ENCODE peak calls at places on chromosome 7, in six cellular contexts. B, L, W, H, U and M are unnamed samples.

GRCh38 chr7:151378496-151379192 is 31.2 kb downstream of the WDR86 start:
- DNase-seq in B (no peak), L (no peak), W (no peak), H (no peak), U (no peak), M (no peak)

GRCh38 chr7:5437348-5437892 is 13.8 kb upstream of the TNRC18 start:
- DNase-seq in B (no peak), L (no peak), W (no peak), H (no peak), U (no peak), M (no peak)

GRCh38 chr7:153476166-153476565 is 576.0 kb upstream of the DPP6 start:
- DNase-seq in B (no peak), L (no peak), W (no peak), H (no peak), U (no peak), M (no peak)

GRCh38 chr7:143345428-143345900 is 17.0 kb downstream of the FAM131B start:
- DNase-seq in B (peak; percentile 87), L (peak; percentile 28), W (peak; percentile 71), H (peak; percentile 52), U (peak; percentile 50), M (peak; percentile 33)

GRCh38 chr7:71184136-71184535 is 52.2 kb downstream of the GALNT17 start:
- DNase-seq in B (peak; percentile 65), L (no peak), W (no peak), H (no peak), U (no peak), M (no peak)

GRCh38 chr7:81183326-81183725 is 264.5 kb upstream of the SEMA3C start:
- DNase-seq in B (no peak), L (no peak), W (no peak), H (no peak), U (no peak), M (no peak)

GRCh38 chr7:15417341-15417988 is 144.3 kb downstream of the AGMO start:
- DNase-seq in B (no peak), L (no peak), W (no peak), H (no peak), U (no peak), M (no peak)

GRCh38 chr7:151940048-151940845 is 16.0 kb upstream of the GALNTL5 start:
- DNase-seq in B (no peak), L (peak; percentile 67), W (peak; percentile 57), H (peak; percentile 82), U (peak; percentile 90), M (peak; percentile 84)

GRCh38 chr7:236967-237366 is 44.6 kb downstream of the FAM20C start:
- DNase-seq in B (no peak), L (no peak), W (no peak), H (no peak), U (no peak), M (no peak)

GRCh38 chr7:80134536-80135305 is at the start of gene GNAI1:
- DNase-seq in B (peak; percentile 83), L (peak; percentile 83), W (peak; percentile 98), H (peak; percentile 88), U (peak; percentile 28), M (peak; percentile 70)

GRCh38 chr7:106736508-106737201 is 75.7 kb upstream of the CCDC71L start:
- DNase-seq in B (peak; percentile 38), L (peak; percentile 90), W (peak; percentile 30), H (peak; percentile 85), U (peak; percentile 67), M (peak; percentile 86)

GRCh38 chr7:30912021-30912420 is 368 bp downstream of the AQP1 start:
- DNase-seq in B (no peak), L (no peak), W (no peak), H (no peak), U (no peak), M (no peak)
- H3K4me3 ChIP-seq in B (no peak overlapping the region), L (no peak overlapping the region), W (no peak overlapping the region), H (no peak overlapping the region), U (no peak overlapping the region), M (no peak overlapping the region)

GRCh38 chr7:32694182-32694581 is 197.4 kb downstream of the KBTBD2 start:
- DNase-seq in B (no peak), L (no peak), W (no peak), H (no peak), U (no peak), M (no peak)
- H3K4me3 ChIP-seq in B (no peak overlapping the region), L (no peak overlapping the region), W (no peak overlapping the region), H (no peak overlapping the region), U (no peak overlapping the region), M (no peak overlapping the region)

GRCh38 chr7:2894118-2894940 is 50.2 kb upstream of the GNA12 start:
- DNase-seq in B (no peak), L (no peak), W (no peak), H (no peak), U (no peak), M (no peak)
- H3K4me3 ChIP-seq in B (no peak overlapping the region), L (no peak overlapping the region), W (no peak overlapping the region), H (no peak overlapping the region), U (no peak overlapping the region), M (no peak overlapping the region)

GRCh38 chr7:27113991-27114866 is 11.7 kb upstream of the HOXA2 start:
- DNase-seq in B (peak; percentile 55), L (no peak), W (peak; percentile 52), H (peak; percentile 6), U (no peak), M (no peak)
- H3K4me3 ChIP-seq in B (peak overlapping the region; percentile 53), L (peak overlapping the region; percentile 27), W (no peak overlapping the region), H (no peak overlapping the region), U (no peak overlapping the region), M (peak overlapping the region; percentile 46)

GRCh38 chr7:35971133-35971995 is 170.5 kb downstream of the SEPTIN7 start:
- DNase-seq in B (no peak), L (no peak), W (peak; percentile 36), H (peak; percentile 39), U (no peak), M (no peak)
- H3K4me3 ChIP-seq in B (no peak overlapping the region), L (no peak overlapping the region), W (no peak overlapping the region), H (no peak overlapping the region), U (peak overlapping the region; percentile 15), M (no peak overlapping the region)

GRCh38 chr7:98186452-98187137 is 24.6 kb upstream of the BHLHA15 start:
- DNase-seq in B (no peak), L (peak; percentile 75), W (no peak), H (peak; percentile 58), U (peak; percentile 67), M (peak; percentile 87)
- H3K4me3 ChIP-seq in B (no peak overlapping the region), L (no peak overlapping the region), W (no peak overlapping the region), H (no peak overlapping the region), U (no peak overlapping the region), M (no peak overlapping the region)

GRCh38 chr7:149284343-149284742 is 22.3 kb downstream of the ZNF783 start:
- DNase-seq in B (no peak), L (no peak), W (no peak), H (no peak), U (no peak), M (no peak)
- H3K4me3 ChIP-seq in B (no peak overlapping the region), L (no peak overlapping the region), W (no peak overlapping the region), H (no peak overlapping the region), U (no peak overlapping the region), M (no peak overlapping the region)

GRCh38 chr7:121080257-121080912 is 91.9 kb downstream of the CPED1 start:
- DNase-seq in B (no peak), L (no peak), W (no peak), H (no peak), U (no peak), M (peak; percentile 18)
- H3K4me3 ChIP-seq in B (no peak overlapping the region), L (no peak overlapping the region), W (no peak overlapping the region), H (no peak overlapping the region), U (no peak overlapping the region), M (no peak overlapping the region)